ENCODE peak calls at places on chromosomes 5 and 9, in five cellular contexts. One of them, this sample, is unnamed.
A peak's percentile ranks its signal among the peaks of the same experiment; 100 is the strongest.

GRCh38 chr5:81767097-81767496 is 16.2 kb upstream of the SSBP2 start:
- DNase-seq in K562: no peak
- DNase-seq in GM12878: no peak
- DNase-seq in HL-60: no peak
- DNase-seq in GM23338: no peak
- DNase-seq in this sample: no peak

GRCh38 chr5:17000296-17000939 is 64.3 kb upstream of the MYO10 start:
- DNase-seq in K562: no peak
- DNase-seq in GM23338: no peak
- DNase-seq in HL-60: no peak
- DNase-seq in GM12878: no peak
- DNase-seq in this sample: no peak

GRCh38 chr5:74866653-74867162 is 521 bp upstream of the FAM169A start:
- DNase-seq in GM12878: no peak
- DNase-seq in HL-60: no peak
- DNase-seq in GM23338: peak; percentile 85
- DNase-seq in K562: no peak
- DNase-seq in this sample: peak; percentile 72

GRCh38 chr5:79396265-79396664 is 117.7 kb downstream of the HOMER1 start:
- DNase-seq in GM12878: no peak
- DNase-seq in K562: no peak
- DNase-seq in GM23338: no peak
- DNase-seq in HL-60: no peak
- DNase-seq in this sample: no peak

GRCh38 chr5:96969401-96969800 is 33.5 kb downstream of the LNPEP start:
- DNase-seq in K562: no peak
- DNase-seq in GM23338: no peak
- DNase-seq in HL-60: no peak
- DNase-seq in GM12878: no peak
- DNase-seq in this sample: no peak

GRCh38 chr5:127827451-127827850 is 124.3 kb downstream of the CCDC192 start:
- DNase-seq in GM23338: no peak
- DNase-seq in GM12878: no peak
- DNase-seq in K562: no peak
- DNase-seq in HL-60: no peak
- DNase-seq in this sample: no peak

GRCh38 chr5:36403601-36404311 is 102.1 kb upstream of the RANBP3L start:
- DNase-seq in GM12878: no peak
- DNase-seq in GM23338: no peak
- DNase-seq in HL-60: peak; percentile 68
- DNase-seq in K562: no peak
- DNase-seq in this sample: no peak

GRCh38 chr9:125409217-125409636 is 147.6 kb downstream of the GAPVD1 start:
- DNase-seq in GM23338: peak; percentile 69
- DNase-seq in HL-60: no peak
- DNase-seq in K562: no peak
- DNase-seq in GM12878: no peak
- DNase-seq in this sample: no peak

GRCh38 chr5:96816430-96816939 is 8.7 kb upstream of the ERAP1 start:
- DNase-seq in HL-60: no peak
- DNase-seq in GM23338: peak; percentile 66
- DNase-seq in K562: no peak
- DNase-seq in GM12878: peak; percentile 90
- DNase-seq in this sample: no peak

GRCh38 chr5:137563646-137564474 is 64.7 kb upstream of the SPOCK1 start:
- DNase-seq in K562: no peak
- DNase-seq in HL-60: peak; percentile 66
- DNase-seq in GM12878: no peak
- DNase-seq in GM23338: no peak
- DNase-seq in this sample: peak; percentile 61

GRCh38 chr5:172958268-172959046 is 767 bp upstream of the RPL26L1 start:
- DNase-seq in K562: peak; percentile 97
- DNase-seq in GM12878: no peak
- DNase-seq in GM23338: peak; percentile 80
- DNase-seq in HL-60: no peak
- DNase-seq in this sample: peak; percentile 95

GRCh38 chr9:8958358-8958757 is 1158.8 kb upstream of the DMAC1 start:
- DNase-seq in GM12878: no peak
- DNase-seq in HL-60: no peak
- DNase-seq in GM23338: no peak
- DNase-seq in K562: no peak
- DNase-seq in this sample: no peak

GRCh38 chr5:170606939-170607338 is 103.1 kb downstream of the KCNIP1 start:
- DNase-seq in GM12878: no peak
- DNase-seq in HL-60: no peak
- DNase-seq in K562: no peak
- DNase-seq in GM23338: no peak
- DNase-seq in this sample: peak; percentile 60

GRCh38 chr5:67880358-67880810 is 335.2 kb upstream of the PIK3R1 start:
- DNase-seq in HL-60: no peak
- DNase-seq in K562: no peak
- DNase-seq in GM12878: no peak
- DNase-seq in GM23338: no peak
- DNase-seq in this sample: no peak

GRCh38 chr5:56360816-56361215 is 127.7 kb upstream of the ANKRD55 start:
- DNase-seq in GM23338: no peak
- DNase-seq in GM12878: no peak
- DNase-seq in HL-60: no peak
- DNase-seq in K562: no peak
- DNase-seq in this sample: no peak

GRCh38 chr9:110659891-110660541 is 8.6 kb upstream of the MUSK start:
- DNase-seq in HL-60: no peak
- DNase-seq in GM12878: no peak
- DNase-seq in GM23338: no peak
- DNase-seq in K562: no peak
- DNase-seq in this sample: peak; percentile 32

GRCh38 chr9:111120526-111120925 is 82.3 kb upstream of the LPAR1 start:
- DNase-seq in HL-60: no peak
- DNase-seq in GM23338: no peak
- DNase-seq in GM12878: no peak
- DNase-seq in K562: no peak
- DNase-seq in this sample: no peak

GRCh38 chr5:178271726-178272479 is 39.3 kb upstream of the PHYKPL start:
- DNase-seq in HL-60: no peak
- DNase-seq in K562: no peak
- DNase-seq in GM12878: no peak
- DNase-seq in GM23338: no peak
- DNase-seq in this sample: no peak

GRCh38 chr9:121558423-121558950 is 58.8 kb upstream of the GGTA1 start:
- DNase-seq in HL-60: no peak
- DNase-seq in GM12878: no peak
- DNase-seq in GM23338: no peak
- DNase-seq in K562: no peak
- DNase-seq in this sample: no peak

GRCh38 chr9:130461218-130461630 is 16.5 kb downstream of the ASS1 start:
- DNase-seq in GM12878: no peak
- DNase-seq in K562: peak; percentile 81
- DNase-seq in GM23338: peak; percentile 82
- DNase-seq in HL-60: no peak
- DNase-seq in this sample: peak; percentile 87

GRCh38 chr5:60340965-60341471 is 358.9 kb downstream of the DEPDC1B start:
- DNase-seq in K562: no peak
- DNase-seq in GM12878: peak; percentile 35
- DNase-seq in HL-60: no peak
- DNase-seq in GM23338: no peak
- DNase-seq in this sample: no peak

GRCh38 chr9:32161209-32161608 is 223.2 kb upstream of the ACO1 start:
- DNase-seq in K562: no peak
- DNase-seq in GM12878: no peak
- DNase-seq in HL-60: no peak
- DNase-seq in GM23338: no peak
- DNase-seq in this sample: no peak

GRCh38 chr5:117657591-117657990 is 1083.0 kb upstream of the SEMA6A start:
- DNase-seq in K562: no peak
- DNase-seq in GM12878: no peak
- DNase-seq in HL-60: no peak
- DNase-seq in GM23338: no peak
- DNase-seq in this sample: peak; percentile 11

GRCh38 chr5:10712574-10713366 is 48.3 kb downstream of the DAP start:
- DNase-seq in K562: no peak
- DNase-seq in HL-60: no peak
- DNase-seq in GM12878: no peak
- DNase-seq in GM23338: no peak
- DNase-seq in this sample: no peak

GRCh38 chr5:57503433-57503832 is 20.8 kb upstream of the ACTBL2 start:
- DNase-seq in HL-60: no peak
- DNase-seq in GM23338: no peak
- DNase-seq in GM12878: no peak
- DNase-seq in K562: no peak
- DNase-seq in this sample: no peak

GRCh38 chr9:34520096-34520495 is 2.7 kb downstream of the ENHO start:
- DNase-seq in K562: no peak
- DNase-seq in GM23338: no peak
- DNase-seq in GM12878: no peak
- DNase-seq in HL-60: no peak
- DNase-seq in this sample: no peak

GRCh38 chr5:180831139-180832080 is 28.8 kb upstream of the MGAT1 start:
- DNase-seq in HL-60: no peak
- DNase-seq in K562: peak; percentile 94
- DNase-seq in GM23338: peak; percentile 82
- DNase-seq in GM12878: no peak
- DNase-seq in this sample: peak; percentile 95

GRCh38 chr5:84382363-84383295 is 2.1 kb downstream of the EDIL3 start:
- DNase-seq in HL-60: no peak
- DNase-seq in GM12878: no peak
- DNase-seq in GM23338: peak; percentile 86
- DNase-seq in K562: no peak
- DNase-seq in this sample: peak; percentile 61

GRCh38 chr9:124660341-124660801 is 110.7 kb downstream of the NR6A1 start:
- DNase-seq in K562: no peak
- DNase-seq in HL-60: peak; percentile 16
- DNase-seq in GM12878: peak; percentile 60
- DNase-seq in GM23338: peak; percentile 25
- DNase-seq in this sample: peak; percentile 22

GRCh38 chr9:105006514-105006913 is 78.6 kb upstream of the ABCA1 start:
- DNase-seq in GM12878: no peak
- DNase-seq in HL-60: peak; percentile 50
- DNase-seq in GM23338: no peak
- DNase-seq in K562: no peak
- DNase-seq in this sample: no peak

GRCh38 chr5:115366223-115366622 is 69.8 kb upstream of the CCDC112 start:
- DNase-seq in HL-60: no peak
- DNase-seq in K562: no peak
- DNase-seq in GM23338: no peak
- DNase-seq in GM12878: no peak
- DNase-seq in this sample: peak; percentile 22

GRCh38 chr5:179164331-179165311 is 104.4 kb downstream of the ZNF354C start:
- DNase-seq in K562: no peak
- DNase-seq in GM23338: no peak
- DNase-seq in GM12878: no peak
- DNase-seq in HL-60: no peak
- DNase-seq in this sample: no peak

GRCh38 chr5:107248065-107248695 is 422.6 kb downstream of the EFNA5 start:
- DNase-seq in HL-60: no peak
- DNase-seq in GM23338: peak; percentile 81
- DNase-seq in GM12878: peak; percentile 13
- DNase-seq in K562: peak; percentile 51
- DNase-seq in this sample: peak; percentile 40

GRCh38 chr5:150895431-150896428 is 9.1 kb downstream of the ZNF300 start:
- DNase-seq in K562: no peak
- DNase-seq in HL-60: no peak
- DNase-seq in GM23338: peak; percentile 11
- DNase-seq in GM12878: no peak
- DNase-seq in this sample: no peak

GRCh38 chr5:155332618-155333017 is 319.1 kb downstream of the KIF4B start:
- DNase-seq in K562: no peak
- DNase-seq in GM12878: no peak
- DNase-seq in GM23338: no peak
- DNase-seq in HL-60: no peak
- DNase-seq in this sample: no peak

GRCh38 chr9:124286292-124286931 is 28.7 kb downstream of the NEK6 start:
- DNase-seq in GM23338: no peak
- DNase-seq in HL-60: no peak
- DNase-seq in GM12878: peak; percentile 66
- DNase-seq in K562: no peak
- DNase-seq in this sample: no peak

GRCh38 chr5:154962494-154962893 is 21.6 kb downstream of the MRPL22 start:
- DNase-seq in GM12878: no peak
- DNase-seq in HL-60: no peak
- DNase-seq in K562: no peak
- DNase-seq in GM23338: no peak
- DNase-seq in this sample: no peak

DNA sequence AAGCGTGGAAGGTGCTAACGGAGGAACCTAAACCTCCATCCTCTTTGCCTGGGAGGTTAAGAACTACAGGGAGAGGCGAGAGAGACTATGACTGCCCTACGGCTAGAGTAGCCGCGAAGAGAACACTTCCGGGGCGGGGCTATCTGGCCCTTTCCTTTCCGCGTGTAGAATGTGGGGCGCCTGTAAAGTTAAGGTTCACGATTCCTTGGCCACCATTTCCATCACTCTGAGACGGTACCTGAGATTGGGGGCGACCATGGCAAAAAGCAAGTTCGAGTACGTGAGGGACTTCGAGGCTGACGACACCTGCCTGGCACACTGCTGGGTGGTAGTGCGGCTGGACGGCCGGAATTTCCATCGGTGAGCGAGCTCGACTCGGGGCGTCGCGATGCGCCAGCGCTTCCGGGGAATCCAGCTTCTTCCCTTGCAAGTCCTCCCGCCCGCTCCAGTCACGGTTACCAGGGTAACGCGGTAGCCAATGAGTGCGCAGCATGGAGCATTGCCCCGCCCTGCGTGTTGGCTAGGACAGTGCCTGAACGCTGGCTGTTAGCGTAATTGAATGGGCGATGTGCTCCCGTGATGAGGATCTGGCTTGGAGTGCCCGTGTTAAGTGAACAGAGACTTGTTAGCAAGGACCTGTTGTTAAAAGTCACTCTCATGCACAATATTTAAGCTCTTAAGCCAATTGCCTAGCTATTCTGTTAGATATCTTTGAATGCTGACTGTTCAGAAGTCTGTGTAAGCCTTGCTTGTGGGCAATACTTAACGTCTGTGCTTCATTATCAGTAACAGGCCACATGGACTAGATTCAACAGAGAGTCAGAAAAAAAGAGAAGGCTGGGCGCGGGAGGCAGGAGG is at the start of gene THG1L:
- DNase-seq in GM23338: peak; percentile 99
- DNase-seq in GM12878: peak; percentile 94
- DNase-seq in HL-60: peak; percentile 95
- DNase-seq in K562: peak; percentile 99
- DNase-seq in this sample: peak; percentile 91
- TF ChIP-seq POLR2AphosphoS5 in GM23338: peak; percentile 85
- TF ChIP-seq POLR2AphosphoS5 in GM12878: peak; percentile 98
- TF ChIP-seq POLR2AphosphoS5 in HL-60: peak; percentile 87
- TF ChIP-seq POLR2AphosphoS5 in K562: no peak
- TF ChIP-seq POLR2AphosphoS5 in this sample: peak; percentile 85

GRCh38 chr5:7146886-7147285 is 249.1 kb upstream of the ADCY2 start:
- DNase-seq in GM12878: no peak
- DNase-seq in K562: no peak
- DNase-seq in HL-60: no peak
- DNase-seq in GM23338: peak; percentile 65
- DNase-seq in this sample: no peak
- TF ChIP-seq REST in GM12878: no peak
- TF ChIP-seq REST in K562: no peak
- TF ChIP-seq REST in HL-60: no peak
- TF ChIP-seq REST in GM23338: no peak
- TF ChIP-seq REST in this sample: no peak

GRCh38 chr9:115063058-115063850 is 54.7 kb downstream of the TNC start:
- DNase-seq in K562: no peak
- DNase-seq in GM23338: peak; percentile 25
- DNase-seq in GM12878: no peak
- DNase-seq in HL-60: no peak
- DNase-seq in this sample: no peak
- TF ChIP-seq POLR2AphosphoS5 in K562: no peak
- TF ChIP-seq POLR2AphosphoS5 in GM23338: no peak
- TF ChIP-seq POLR2AphosphoS5 in GM12878: no peak
- TF ChIP-seq POLR2AphosphoS5 in HL-60: no peak
- TF ChIP-seq POLR2AphosphoS5 in this sample: no peak

GRCh38 chr5:546376-546908 is 22.2 kb upstream of the SLC9A3 start:
- DNase-seq in GM23338: no peak
- DNase-seq in HL-60: no peak
- DNase-seq in K562: no peak
- DNase-seq in GM12878: no peak
- DNase-seq in this sample: no peak
- TF ChIP-seq REST in GM23338: no peak
- TF ChIP-seq REST in HL-60: no peak
- TF ChIP-seq REST in K562: no peak
- TF ChIP-seq REST in GM12878: no peak
- TF ChIP-seq REST in this sample: no peak